ENCODE peak calls at places on chromosomes 7 and 10, in ten cellular contexts. B is HCT116, V is esophagus squamous epithelium, A is right lobe of liver, J is brain microvascular endothelial cell, S is endothelial cell, K is hepatocyte, Z is choroid plexus epithelial cell, I is kidney, C is lung. N is an unnamed sample.

GRCh38 chr10:22701132-22701851 is 13.1 kb downstream of the PIP4K2A start:
- DNase-seq in V (no peak), S (no peak), I (no peak), Z (no peak), B (no peak), A (no peak), J (no peak), K (no peak), C (no peak), N (no peak)

GRCh38 chr7:106155027-106155426 is 42.9 kb upstream of the SYPL1 start:
- DNase-seq in V (no peak), K (no peak), Z (no peak), I (no peak), J (no peak), S (no peak), B (no peak), A (no peak), C (no peak), N (no peak)

GRCh38 chr7:138324905-138325304 is 135.2 kb upstream of the TRIM24 start:
- DNase-seq in S (no peak), J (no peak), A (no peak), B (no peak), V (no peak), C (no peak), Z (no peak), I (no peak), K (no peak), N (no peak)

GRCh38 chr10:123645016-123645415 is 21.1 kb upstream of the GPR26 start:
- DNase-seq in V (no peak), S (no peak), A (no peak), C (no peak), Z (no peak), B (no peak), J (no peak), I (no peak), K (no peak), N (no peak)

GRCh38 chr10:124732931-124733536 is 11.1 kb downstream of the FAM53B start:
- DNase-seq in I (peak; percentile 88), B (no peak), Z (peak; percentile 47), S (no peak), C (peak; percentile 79), J (peak; percentile 37), A (no peak), K (peak; percentile 42), V (no peak), N (no peak)

GRCh38 chr10:102426803-102427287 is 5.5 kb downstream of the CUEDC2 start:
- DNase-seq in C (no peak), J (no peak), S (no peak), K (no peak), V (no peak), B (no peak), A (no peak), I (no peak), Z (no peak), N (no peak)

GRCh38 chr10:4473977-4474376 is 352.0 kb upstream of the AKR1E2 start:
- DNase-seq in B (no peak), K (no peak), S (no peak), J (no peak), I (no peak), V (no peak), A (no peak), Z (no peak), C (no peak), N (no peak)

GRCh38 chr7:94823952-94824351 is 83.4 kb upstream of the PPP1R9A start:
- DNase-seq in B (peak; percentile 73), V (no peak), Z (peak; percentile 59), I (no peak), S (no peak), K (peak; percentile 26), J (peak; percentile 49), A (no peak), C (no peak), N (peak; percentile 18)

DNA sequence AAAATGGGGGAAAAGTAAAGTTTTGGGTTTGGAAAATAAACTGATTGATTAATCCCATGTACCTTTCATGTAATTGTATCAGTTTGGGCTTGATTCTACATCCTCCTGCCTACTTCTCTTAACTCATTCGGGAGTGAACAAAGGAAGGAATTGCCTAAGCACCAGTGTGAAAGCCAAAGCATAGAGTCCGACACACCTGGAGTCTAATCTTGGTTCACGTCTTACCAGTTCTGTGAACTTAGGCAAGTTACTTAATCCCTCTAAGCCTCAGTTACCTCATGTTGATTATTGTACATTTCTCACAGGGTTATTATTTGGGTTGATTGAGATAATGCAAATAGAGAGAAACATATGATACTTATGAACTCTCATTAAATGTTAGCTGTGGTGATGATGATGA is 41.1 kb upstream of the PRPS1L1 start:
- DNase-seq in A (no peak), B (no peak), J (no peak), K (no peak), C (no peak), S (no peak), V (no peak), I (no peak), Z (no peak), N (no peak)
- TF ChIP-seq CTCF in A (no peak), B (no peak), J (no peak), K (no peak), C (no peak), S (no peak), V (no peak), I (no peak), Z (no peak), N (no peak)

GRCh38 chr10:33229252-33229943 is 105.1 kb downstream of the NRP1 start:
- DNase-seq in S (no peak), C (no peak), Z (peak; percentile 62), A (no peak), J (no peak), B (no peak), I (no peak), K (no peak), V (no peak), N (no peak)

GRCh38 chr10:33227489-33227888 is 107.0 kb downstream of the NRP1 start:
- DNase-seq in K (no peak), B (no peak), J (no peak), I (no peak), A (no peak), Z (no peak), C (no peak), V (no peak), S (no peak), N (no peak)

GRCh38 chr10:33229944-33230267 is 104.6 kb downstream of the NRP1 start:
- DNase-seq in I (no peak), S (no peak), C (no peak), B (no peak), K (no peak), A (no peak), V (no peak), Z (no peak), J (no peak), N (no peak)

GRCh38 chr10:33231621-33232350 is 102.7 kb downstream of the NRP1 start:
- DNase-seq in S (no peak), I (no peak), B (no peak), V (no peak), K (no peak), Z (no peak), C (no peak), J (no peak), A (no peak), N (no peak)

GRCh38 chr10:33228426-33228825 is 106.0 kb downstream of the NRP1 start:
- DNase-seq in I (no peak), V (no peak), A (no peak), C (no peak), K (no peak), S (no peak), J (no peak), Z (no peak), B (no peak), N (no peak)
- TF ChIP-seq CTCF in I (no peak), V (no peak), A (no peak), C (no peak), K (no peak), S (no peak), J (no peak), Z (no peak), B (no peak), N (no peak)

GRCh38 chr10:106863549-106863948 is 301.0 kb downstream of the SORCS1 start:
- DNase-seq in I (no peak), C (no peak), S (no peak), J (no peak), Z (no peak), B (no peak), A (no peak), V (no peak), K (no peak), N (no peak)
- TF ChIP-seq CTCF in I (no peak), C (no peak), S (no peak), J (no peak), Z (no peak), B (no peak), A (peak; percentile 43), V (no peak), K (peak; percentile 6), N (no peak)

GRCh38 chr10:104336829-104337526 is 1.3 kb downstream of the ITPRIP start:
- DNase-seq in V (no peak), A (no peak), J (peak; percentile 37), Z (peak; percentile 87), K (no peak), I (no peak), C (no peak), S (no peak), B (no peak), N (peak; percentile 36)

GRCh38 chr10:104337527-104337984 is 709 bp downstream of the ITPRIP start:
- DNase-seq in I (no peak), A (peak; percentile 55), J (peak; percentile 6), S (peak; percentile 59), V (no peak), Z (peak; percentile 59), B (no peak), C (no peak), K (no peak), N (peak; percentile 42)

GRCh38 chr10:104339469-104340098 is 1.3 kb upstream of the ITPRIP start:
- DNase-seq in J (peak; percentile 66), C (no peak), A (no peak), Z (peak; percentile 85), V (no peak), I (no peak), K (peak; percentile 61), B (no peak), S (no peak), N (peak; percentile 72)

GRCh38 chr10:104340099-104340594 is 1.9 kb upstream of the ITPRIP start:
- DNase-seq in Z (no peak), V (no peak), B (no peak), I (no peak), S (no peak), C (no peak), J (no peak), K (peak; percentile 53), A (no peak), N (no peak)

DNA sequence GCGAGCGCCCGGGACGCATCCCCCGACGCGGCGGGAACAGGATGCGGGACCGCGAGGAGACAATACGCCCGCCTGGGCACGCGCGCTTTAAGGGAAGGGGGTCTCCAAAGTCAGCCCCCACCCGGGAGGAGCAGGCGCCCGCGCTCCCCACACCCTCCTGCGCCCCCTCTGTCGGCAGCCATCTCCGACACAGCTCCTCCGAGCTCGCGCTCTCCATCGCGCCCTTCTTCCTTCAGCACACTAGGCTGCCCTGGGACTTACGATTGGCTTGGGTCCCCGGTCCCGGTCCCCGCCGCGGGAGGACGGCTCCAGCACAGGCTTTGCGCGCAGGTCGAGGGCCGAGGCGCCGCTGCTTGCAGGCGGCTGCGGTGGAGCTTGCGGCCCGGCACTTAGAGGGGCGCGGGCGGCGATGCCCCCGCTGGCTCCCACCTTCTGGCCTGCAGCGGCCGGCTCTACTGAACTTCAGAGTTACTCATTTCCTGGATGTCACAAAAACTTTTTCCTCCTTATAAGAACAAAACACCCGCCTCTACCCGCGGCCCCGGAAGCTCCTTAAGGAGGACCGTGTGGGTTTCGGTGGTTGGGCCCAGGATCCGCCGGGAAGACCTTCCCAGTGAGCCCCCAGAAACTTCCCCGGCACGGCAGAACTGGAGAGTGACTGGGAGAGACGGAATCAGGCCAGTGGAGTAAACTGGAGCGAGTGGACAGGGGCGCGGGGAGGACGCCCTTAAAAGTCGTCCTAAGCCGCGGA is at the start of gene ITPRIP:
- DNase-seq in S (peak; percentile 68), Z (peak; percentile 93), K (peak; percentile 81), C (peak; percentile 78), J (peak; percentile 79), B (peak; percentile 69), A (peak; percentile 77), V (peak; percentile 60), I (peak; percentile 93), N (peak; percentile 91)
- TF ChIP-seq CTCF in S (no peak), Z (peak; percentile 36), K (no peak), C (no peak), J (peak; percentile 33), B (no peak), A (no peak), V (peak; percentile 8), I (no peak), N (no peak)

N was measured in foreskin fibroblast.